ENCODE peak calls at places on chromosomes 11 and 22, in nine cellular contexts. O, U, I, T, L, F, B, M and E are unnamed samples.

GRCh38 chr11:46119352-46120216 is 1.7 kb downstream of the PHF21A start:
- DNase-seq in M (peak), F (peak), O (peak), I (peak), B (peak), U (peak), L (peak), T (peak), E (peak)

GRCh38 chr22:49983148-49984042 is 22.8 kb downstream of the PIM3 start:
- DNase-seq in O (peak), I (peak), F (peak), U (no peak), L (no peak), T (no peak), M (no peak), B (no peak), E (peak)

GRCh38 chr11:18802381-18803257 is 11.0 kb upstream of the PTPN5 start:
- DNase-seq in F (peak), B (peak), I (no peak), U (peak), M (peak), T (peak), O (peak), L (peak), E (peak)

GRCh38 chr22:42345458-42345857 is 75.0 kb upstream of the TCF20 start:
- DNase-seq in B (no peak), O (no peak), F (no peak), M (no peak), T (no peak), U (no peak), L (no peak), I (no peak), E (no peak)

GRCh38 chr11:69120096-69120875 is 35.4 kb upstream of the SMIM38 start:
- DNase-seq in B (no peak), F (peak), O (no peak), T (no peak), U (no peak), M (no peak), I (no peak), L (no peak), E (peak)

GRCh38 chr11:70901951-70902521 is 350.3 kb downstream of the SHANK2 start:
- DNase-seq in O (no peak), U (no peak), F (no peak), L (no peak), B (no peak), I (no peak), T (peak), M (peak), E (no peak)

GRCh38 chr11:3984896-3985295 is 109.7 kb upstream of the RRM1 start:
- DNase-seq in L (no peak), T (no peak), F (peak), B (peak), M (peak), O (peak), U (no peak), I (peak), E (no peak)

GRCh38 chr22:43400449-43400848 is 11.4 kb upstream of the MPPED1 start:
- DNase-seq in M (peak), T (no peak), I (no peak), F (peak), U (no peak), B (no peak), L (no peak), O (no peak), E (no peak)

GRCh38 chr22:39254789-39255298 is 10.1 kb upstream of the PDGFB start:
- DNase-seq in O (peak), U (peak), L (no peak), F (peak), T (no peak), M (peak), I (no peak), B (peak), E (no peak)

GRCh38 chr22:30872282-30873041 is 96.1 kb downstream of the MORC2 start:
- DNase-seq in T (no peak), B (no peak), O (no peak), U (no peak), F (peak), I (no peak), L (peak), M (no peak), E (peak)

GRCh38 chr11:33778682-33779081 is 4.4 kb upstream of the FBXO3 start:
- DNase-seq in B (peak), U (peak), O (no peak), L (no peak), I (no peak), F (no peak), M (peak), T (no peak), E (no peak)

GRCh38 chr11:58832246-58832645 is 12.3 kb downstream of the GLYATL2 start:
- DNase-seq in F (no peak), I (no peak), L (peak), O (no peak), T (no peak), B (peak), U (peak), M (no peak), E (no peak)